ENCODE peak calls at places on chromosomes 5 and 9, in seven cellular contexts. One of them, this sample, is unnamed.
A peak's percentile ranks its signal among the peaks of the same experiment; 100 is the strongest.

GRCh38 chr9:117555964-117556629 is 141.2 kb upstream of the ASTN2 start:
- DNase-seq in stimulated activated naive CD8-positive, alpha-beta T cell treated with anti-CD3 and anti-CD28 coated beads, Interleukin-15, Interleukin-2, amounts not matched to agents 100 U/mL and 50 U/mL, for 24 hours: peak; percentile 48
- DNase-seq in A673: peak; percentile 73
- DNase-seq in astrocyte: no peak
- DNase-seq in NAMALWA: peak; percentile 70
- DNase-seq in effector memory CD8-positive, alpha-beta T cell: no peak
- DNase-seq in stimulated activated CD8-positive, alpha-beta memory T cell treated with anti-CD3 and anti-CD28 coated beads, Interleukin-4, amount 100 ng/mL, for 4 hours: no peak
- DNase-seq in this sample: peak; percentile 61

GRCh38 chr9:121797056-121797455 is 145.6 kb downstream of the DAB2IP start:
- DNase-seq in A673: no peak
- DNase-seq in astrocyte: no peak
- DNase-seq in NAMALWA: no peak
- DNase-seq in effector memory CD8-positive, alpha-beta T cell: no peak
- DNase-seq in stimulated activated naive CD8-positive, alpha-beta T cell treated with anti-CD3 and anti-CD28 coated beads, Interleukin-15, Interleukin-2, amounts not matched to agents 100 U/mL and 50 U/mL, for 24 hours: no peak
- DNase-seq in stimulated activated CD8-positive, alpha-beta memory T cell treated with anti-CD3 and anti-CD28 coated beads, Interleukin-4, amount 100 ng/mL, for 4 hours: no peak
- DNase-seq in this sample: no peak

GRCh38 chr5:81794246-81794645 is 43.3 kb upstream of the SSBP2 start:
- DNase-seq in stimulated activated CD8-positive, alpha-beta memory T cell treated with anti-CD3 and anti-CD28 coated beads, Interleukin-4, amount 100 ng/mL, for 4 hours: no peak
- DNase-seq in stimulated activated naive CD8-positive, alpha-beta T cell treated with anti-CD3 and anti-CD28 coated beads, Interleukin-15, Interleukin-2, amounts not matched to agents 100 U/mL and 50 U/mL, for 24 hours: no peak
- DNase-seq in NAMALWA: no peak
- DNase-seq in A673: no peak
- DNase-seq in astrocyte: no peak
- DNase-seq in effector memory CD8-positive, alpha-beta T cell: no peak
- DNase-seq in this sample: no peak

GRCh38 chr5:30620481-30621085 is 572.9 kb upstream of the CDH6 start:
- DNase-seq in stimulated activated naive CD8-positive, alpha-beta T cell treated with anti-CD3 and anti-CD28 coated beads, Interleukin-15, Interleukin-2, amounts not matched to agents 100 U/mL and 50 U/mL, for 24 hours: no peak
- DNase-seq in astrocyte: no peak
- DNase-seq in A673: no peak
- DNase-seq in NAMALWA: no peak
- DNase-seq in stimulated activated CD8-positive, alpha-beta memory T cell treated with anti-CD3 and anti-CD28 coated beads, Interleukin-4, amount 100 ng/mL, for 4 hours: no peak
- DNase-seq in effector memory CD8-positive, alpha-beta T cell: no peak
- DNase-seq in this sample: no peak

GRCh38 chr9:133614678-133615077 is 5.5 kb upstream of the FAM163B start:
- DNase-seq in stimulated activated CD8-positive, alpha-beta memory T cell treated with anti-CD3 and anti-CD28 coated beads, Interleukin-4, amount 100 ng/mL, for 4 hours: no peak
- DNase-seq in astrocyte: no peak
- DNase-seq in stimulated activated naive CD8-positive, alpha-beta T cell treated with anti-CD3 and anti-CD28 coated beads, Interleukin-15, Interleukin-2, amounts not matched to agents 100 U/mL and 50 U/mL, for 24 hours: no peak
- DNase-seq in NAMALWA: no peak
- DNase-seq in A673: no peak
- DNase-seq in effector memory CD8-positive, alpha-beta T cell: no peak
- DNase-seq in this sample: no peak

GRCh38 chr9:137720571-137721110 is 101.8 kb downstream of the EHMT1 start:
- DNase-seq in effector memory CD8-positive, alpha-beta T cell: no peak
- DNase-seq in stimulated activated CD8-positive, alpha-beta memory T cell treated with anti-CD3 and anti-CD28 coated beads, Interleukin-4, amount 100 ng/mL, for 4 hours: no peak
- DNase-seq in NAMALWA: peak; percentile 19
- DNase-seq in astrocyte: no peak
- DNase-seq in A673: no peak
- DNase-seq in stimulated activated naive CD8-positive, alpha-beta T cell treated with anti-CD3 and anti-CD28 coated beads, Interleukin-15, Interleukin-2, amounts not matched to agents 100 U/mL and 50 U/mL, for 24 hours: no peak
- DNase-seq in this sample: no peak

GRCh38 chr5:80069251-80069650 is 34.1 kb downstream of the THBS4 start:
- DNase-seq in effector memory CD8-positive, alpha-beta T cell: no peak
- DNase-seq in astrocyte: no peak
- DNase-seq in A673: peak; percentile 51
- DNase-seq in stimulated activated naive CD8-positive, alpha-beta T cell treated with anti-CD3 and anti-CD28 coated beads, Interleukin-15, Interleukin-2, amounts not matched to agents 100 U/mL and 50 U/mL, for 24 hours: no peak
- DNase-seq in NAMALWA: no peak
- DNase-seq in stimulated activated CD8-positive, alpha-beta memory T cell treated with anti-CD3 and anti-CD28 coated beads, Interleukin-4, amount 100 ng/mL, for 4 hours: no peak
- DNase-seq in this sample: no peak

GRCh38 chr9:133473743-133474142 is 5.2 kb downstream of the SLC2A6 start:
- DNase-seq in A673: no peak
- DNase-seq in stimulated activated naive CD8-positive, alpha-beta T cell treated with anti-CD3 and anti-CD28 coated beads, Interleukin-15, Interleukin-2, amounts not matched to agents 100 U/mL and 50 U/mL, for 24 hours: no peak
- DNase-seq in effector memory CD8-positive, alpha-beta T cell: no peak
- DNase-seq in stimulated activated CD8-positive, alpha-beta memory T cell treated with anti-CD3 and anti-CD28 coated beads, Interleukin-4, amount 100 ng/mL, for 4 hours: no peak
- DNase-seq in astrocyte: no peak
- DNase-seq in NAMALWA: no peak
- DNase-seq in this sample: no peak

GRCh38 chr5:110077147-110077546 is 387.4 kb downstream of the MAN2A1 start:
- DNase-seq in A673: no peak
- DNase-seq in astrocyte: no peak
- DNase-seq in stimulated activated naive CD8-positive, alpha-beta T cell treated with anti-CD3 and anti-CD28 coated beads, Interleukin-15, Interleukin-2, amounts not matched to agents 100 U/mL and 50 U/mL, for 24 hours: no peak
- DNase-seq in NAMALWA: no peak
- DNase-seq in effector memory CD8-positive, alpha-beta T cell: no peak
- DNase-seq in stimulated activated CD8-positive, alpha-beta memory T cell treated with anti-CD3 and anti-CD28 coated beads, Interleukin-4, amount 100 ng/mL, for 4 hours: no peak
- DNase-seq in this sample: no peak

GRCh38 chr5:151036556-151036955 is 16.2 kb downstream of the GPX3 start:
- DNase-seq in astrocyte: no peak
- DNase-seq in stimulated activated CD8-positive, alpha-beta memory T cell treated with anti-CD3 and anti-CD28 coated beads, Interleukin-4, amount 100 ng/mL, for 4 hours: no peak
- DNase-seq in stimulated activated naive CD8-positive, alpha-beta T cell treated with anti-CD3 and anti-CD28 coated beads, Interleukin-15, Interleukin-2, amounts not matched to agents 100 U/mL and 50 U/mL, for 24 hours: no peak
- DNase-seq in A673: no peak
- DNase-seq in effector memory CD8-positive, alpha-beta T cell: no peak
- DNase-seq in NAMALWA: no peak
- DNase-seq in this sample: no peak

GRCh38 chr9:135905380-135906282 is 1.7 kb downstream of the CAMSAP1 start:
- DNase-seq in effector memory CD8-positive, alpha-beta T cell: no peak
- DNase-seq in astrocyte: no peak
- DNase-seq in A673: no peak
- DNase-seq in NAMALWA: no peak
- DNase-seq in stimulated activated naive CD8-positive, alpha-beta T cell treated with anti-CD3 and anti-CD28 coated beads, Interleukin-15, Interleukin-2, amounts not matched to agents 100 U/mL and 50 U/mL, for 24 hours: peak; percentile 53
- DNase-seq in stimulated activated CD8-positive, alpha-beta memory T cell treated with anti-CD3 and anti-CD28 coated beads, Interleukin-4, amount 100 ng/mL, for 4 hours: peak; percentile 38
- DNase-seq in this sample: no peak

GRCh38 chr9:124291801-124292396 is 34.1 kb downstream of the NEK6 start:
- DNase-seq in astrocyte: no peak
- DNase-seq in NAMALWA: peak; percentile 23
- DNase-seq in stimulated activated naive CD8-positive, alpha-beta T cell treated with anti-CD3 and anti-CD28 coated beads, Interleukin-15, Interleukin-2, amounts not matched to agents 100 U/mL and 50 U/mL, for 24 hours: peak; percentile 82
- DNase-seq in stimulated activated CD8-positive, alpha-beta memory T cell treated with anti-CD3 and anti-CD28 coated beads, Interleukin-4, amount 100 ng/mL, for 4 hours: peak; percentile 4
- DNase-seq in A673: peak; percentile 83
- DNase-seq in effector memory CD8-positive, alpha-beta T cell: no peak
- DNase-seq in this sample: peak; percentile 87

GRCh38 chr5:132813599-132814440 is 718 bp downstream of the SOWAHA start:
- DNase-seq in NAMALWA: no peak
- DNase-seq in stimulated activated naive CD8-positive, alpha-beta T cell treated with anti-CD3 and anti-CD28 coated beads, Interleukin-15, Interleukin-2, amounts not matched to agents 100 U/mL and 50 U/mL, for 24 hours: no peak
- DNase-seq in effector memory CD8-positive, alpha-beta T cell: peak; percentile 23
- DNase-seq in astrocyte: no peak
- DNase-seq in A673: peak; percentile 40
- DNase-seq in stimulated activated CD8-positive, alpha-beta memory T cell treated with anti-CD3 and anti-CD28 coated beads, Interleukin-4, amount 100 ng/mL, for 4 hours: no peak
- DNase-seq in this sample: no peak

GRCh38 chr5:74127377-74128338 is 501.7 kb downstream of the ARHGEF28 start:
- DNase-seq in effector memory CD8-positive, alpha-beta T cell: no peak
- DNase-seq in astrocyte: peak; percentile 8
- DNase-seq in NAMALWA: no peak
- DNase-seq in A673: no peak
- DNase-seq in stimulated activated naive CD8-positive, alpha-beta T cell treated with anti-CD3 and anti-CD28 coated beads, Interleukin-15, Interleukin-2, amounts not matched to agents 100 U/mL and 50 U/mL, for 24 hours: no peak
- DNase-seq in stimulated activated CD8-positive, alpha-beta memory T cell treated with anti-CD3 and anti-CD28 coated beads, Interleukin-4, amount 100 ng/mL, for 4 hours: no peak
- DNase-seq in this sample: no peak

GRCh38 chr5:122192883-122193496 is 63.6 kb downstream of the ZNF474 start:
- DNase-seq in stimulated activated naive CD8-positive, alpha-beta T cell treated with anti-CD3 and anti-CD28 coated beads, Interleukin-15, Interleukin-2, amounts not matched to agents 100 U/mL and 50 U/mL, for 24 hours: no peak
- DNase-seq in effector memory CD8-positive, alpha-beta T cell: no peak
- DNase-seq in astrocyte: peak; percentile 46
- DNase-seq in A673: peak; percentile 75
- DNase-seq in stimulated activated CD8-positive, alpha-beta memory T cell treated with anti-CD3 and anti-CD28 coated beads, Interleukin-4, amount 100 ng/mL, for 4 hours: no peak
- DNase-seq in NAMALWA: peak; percentile 80
- DNase-seq in this sample: peak; percentile 76

GRCh38 chr9:4538621-4539020 is 48.4 kb downstream of the SLC1A1 start:
- DNase-seq in effector memory CD8-positive, alpha-beta T cell: no peak
- DNase-seq in stimulated activated CD8-positive, alpha-beta memory T cell treated with anti-CD3 and anti-CD28 coated beads, Interleukin-4, amount 100 ng/mL, for 4 hours: no peak
- DNase-seq in stimulated activated naive CD8-positive, alpha-beta T cell treated with anti-CD3 and anti-CD28 coated beads, Interleukin-15, Interleukin-2, amounts not matched to agents 100 U/mL and 50 U/mL, for 24 hours: no peak
- DNase-seq in astrocyte: no peak
- DNase-seq in A673: no peak
- DNase-seq in NAMALWA: no peak
- DNase-seq in this sample: no peak

GRCh38 chr5:171639966-171640365 is 145.7 kb upstream of the SMIM23 start:
- DNase-seq in stimulated activated CD8-positive, alpha-beta memory T cell treated with anti-CD3 and anti-CD28 coated beads, Interleukin-4, amount 100 ng/mL, for 4 hours: no peak
- DNase-seq in astrocyte: peak; percentile 18
- DNase-seq in NAMALWA: no peak
- DNase-seq in A673: no peak
- DNase-seq in stimulated activated naive CD8-positive, alpha-beta T cell treated with anti-CD3 and anti-CD28 coated beads, Interleukin-15, Interleukin-2, amounts not matched to agents 100 U/mL and 50 U/mL, for 24 hours: no peak
- DNase-seq in effector memory CD8-positive, alpha-beta T cell: no peak
- DNase-seq in this sample: no peak

GRCh38 chr5:891837-892389 is 688 bp downstream of the BRD9 start:
- DNase-seq in NAMALWA: peak; percentile 46
- DNase-seq in astrocyte: no peak
- DNase-seq in A673: peak; percentile 10
- DNase-seq in stimulated activated naive CD8-positive, alpha-beta T cell treated with anti-CD3 and anti-CD28 coated beads, Interleukin-15, Interleukin-2, amounts not matched to agents 100 U/mL and 50 U/mL, for 24 hours: no peak
- DNase-seq in stimulated activated CD8-positive, alpha-beta memory T cell treated with anti-CD3 and anti-CD28 coated beads, Interleukin-4, amount 100 ng/mL, for 4 hours: no peak
- DNase-seq in effector memory CD8-positive, alpha-beta T cell: no peak
- DNase-seq in this sample: peak; percentile 43

GRCh38 chr9:129875687-129876395 is 40.6 kb downstream of the USP20 start:
- DNase-seq in NAMALWA: no peak
- DNase-seq in stimulated activated naive CD8-positive, alpha-beta T cell treated with anti-CD3 and anti-CD28 coated beads, Interleukin-15, Interleukin-2, amounts not matched to agents 100 U/mL and 50 U/mL, for 24 hours: no peak
- DNase-seq in astrocyte: no peak
- DNase-seq in A673: no peak
- DNase-seq in effector memory CD8-positive, alpha-beta T cell: no peak
- DNase-seq in stimulated activated CD8-positive, alpha-beta memory T cell treated with anti-CD3 and anti-CD28 coated beads, Interleukin-4, amount 100 ng/mL, for 4 hours: no peak
- DNase-seq in this sample: no peak

GRCh38 chr5:177350776-177351391 is 584 bp downstream of the LMAN2 start:
- DNase-seq in NAMALWA: no peak
- DNase-seq in stimulated activated naive CD8-positive, alpha-beta T cell treated with anti-CD3 and anti-CD28 coated beads, Interleukin-15, Interleukin-2, amounts not matched to agents 100 U/mL and 50 U/mL, for 24 hours: no peak
- DNase-seq in A673: no peak
- DNase-seq in astrocyte: no peak
- DNase-seq in stimulated activated CD8-positive, alpha-beta memory T cell treated with anti-CD3 and anti-CD28 coated beads, Interleukin-4, amount 100 ng/mL, for 4 hours: no peak
- DNase-seq in effector memory CD8-positive, alpha-beta T cell: no peak
- DNase-seq in this sample: no peak

GRCh38 chr5:179762781-179763176 is 30.2 kb downstream of the MAML1 start:
- DNase-seq in effector memory CD8-positive, alpha-beta T cell: no peak
- DNase-seq in stimulated activated CD8-positive, alpha-beta memory T cell treated with anti-CD3 and anti-CD28 coated beads, Interleukin-4, amount 100 ng/mL, for 4 hours: no peak
- DNase-seq in NAMALWA: no peak
- DNase-seq in astrocyte: peak; percentile 51
- DNase-seq in stimulated activated naive CD8-positive, alpha-beta T cell treated with anti-CD3 and anti-CD28 coated beads, Interleukin-15, Interleukin-2, amounts not matched to agents 100 U/mL and 50 U/mL, for 24 hours: no peak
- DNase-seq in A673: peak; percentile 32
- DNase-seq in this sample: no peak

GRCh38 chr5:172886974-172887491 is 53.0 kb downstream of the ERGIC1 start:
- DNase-seq in effector memory CD8-positive, alpha-beta T cell: no peak
- DNase-seq in A673: no peak
- DNase-seq in NAMALWA: no peak
- DNase-seq in stimulated activated CD8-positive, alpha-beta memory T cell treated with anti-CD3 and anti-CD28 coated beads, Interleukin-4, amount 100 ng/mL, for 4 hours: no peak
- DNase-seq in stimulated activated naive CD8-positive, alpha-beta T cell treated with anti-CD3 and anti-CD28 coated beads, Interleukin-15, Interleukin-2, amounts not matched to agents 100 U/mL and 50 U/mL, for 24 hours: no peak
- DNase-seq in astrocyte: peak; percentile 51
- DNase-seq in this sample: no peak

GRCh38 chr5:160831801-160832200 is 20.2 kb downstream of the ATP10B start:
- DNase-seq in stimulated activated naive CD8-positive, alpha-beta T cell treated with anti-CD3 and anti-CD28 coated beads, Interleukin-15, Interleukin-2, amounts not matched to agents 100 U/mL and 50 U/mL, for 24 hours: no peak
- DNase-seq in NAMALWA: no peak
- DNase-seq in stimulated activated CD8-positive, alpha-beta memory T cell treated with anti-CD3 and anti-CD28 coated beads, Interleukin-4, amount 100 ng/mL, for 4 hours: no peak
- DNase-seq in effector memory CD8-positive, alpha-beta T cell: no peak
- DNase-seq in astrocyte: no peak
- DNase-seq in A673: no peak
- DNase-seq in this sample: no peak

GRCh38 chr5:83522431-83522830 is 50.9 kb downstream of the VCAN start:
- DNase-seq in NAMALWA: no peak
- DNase-seq in stimulated activated CD8-positive, alpha-beta memory T cell treated with anti-CD3 and anti-CD28 coated beads, Interleukin-4, amount 100 ng/mL, for 4 hours: no peak
- DNase-seq in stimulated activated naive CD8-positive, alpha-beta T cell treated with anti-CD3 and anti-CD28 coated beads, Interleukin-15, Interleukin-2, amounts not matched to agents 100 U/mL and 50 U/mL, for 24 hours: no peak
- DNase-seq in effector memory CD8-positive, alpha-beta T cell: no peak
- DNase-seq in A673: no peak
- DNase-seq in astrocyte: no peak
- DNase-seq in this sample: no peak

GRCh38 chr5:1551426-1551825 is 27.7 kb upstream of the LPCAT1 start:
- DNase-seq in A673: no peak
- DNase-seq in stimulated activated CD8-positive, alpha-beta memory T cell treated with anti-CD3 and anti-CD28 coated beads, Interleukin-4, amount 100 ng/mL, for 4 hours: no peak
- DNase-seq in stimulated activated naive CD8-positive, alpha-beta T cell treated with anti-CD3 and anti-CD28 coated beads, Interleukin-15, Interleukin-2, amounts not matched to agents 100 U/mL and 50 U/mL, for 24 hours: no peak
- DNase-seq in NAMALWA: no peak
- DNase-seq in astrocyte: no peak
- DNase-seq in effector memory CD8-positive, alpha-beta T cell: no peak
- DNase-seq in this sample: no peak

GRCh38 chr9:27355166-27355565 is 58.2 kb upstream of the EQTN start:
- DNase-seq in effector memory CD8-positive, alpha-beta T cell: no peak
- DNase-seq in astrocyte: no peak
- DNase-seq in NAMALWA: no peak
- DNase-seq in A673: no peak
- DNase-seq in stimulated activated naive CD8-positive, alpha-beta T cell treated with anti-CD3 and anti-CD28 coated beads, Interleukin-15, Interleukin-2, amounts not matched to agents 100 U/mL and 50 U/mL, for 24 hours: no peak
- DNase-seq in stimulated activated CD8-positive, alpha-beta memory T cell treated with anti-CD3 and anti-CD28 coated beads, Interleukin-4, amount 100 ng/mL, for 4 hours: no peak
- DNase-seq in this sample: no peak

GRCh38 chr5:176847726-176848290 is 37.4 kb downstream of the UNC5A start:
- DNase-seq in A673: no peak
- DNase-seq in astrocyte: no peak
- DNase-seq in stimulated activated naive CD8-positive, alpha-beta T cell treated with anti-CD3 and anti-CD28 coated beads, Interleukin-15, Interleukin-2, amounts not matched to agents 100 U/mL and 50 U/mL, for 24 hours: no peak
- DNase-seq in stimulated activated CD8-positive, alpha-beta memory T cell treated with anti-CD3 and anti-CD28 coated beads, Interleukin-4, amount 100 ng/mL, for 4 hours: no peak
- DNase-seq in NAMALWA: no peak
- DNase-seq in effector memory CD8-positive, alpha-beta T cell: no peak
- DNase-seq in this sample: no peak

GRCh38 chr5:40367260-40367659 is 312.5 kb upstream of the PTGER4 start:
- DNase-seq in A673: peak; percentile 44
- DNase-seq in astrocyte: no peak
- DNase-seq in NAMALWA: peak; percentile 27
- DNase-seq in stimulated activated naive CD8-positive, alpha-beta T cell treated with anti-CD3 and anti-CD28 coated beads, Interleukin-15, Interleukin-2, amounts not matched to agents 100 U/mL and 50 U/mL, for 24 hours: no peak
- DNase-seq in stimulated activated CD8-positive, alpha-beta memory T cell treated with anti-CD3 and anti-CD28 coated beads, Interleukin-4, amount 100 ng/mL, for 4 hours: no peak
- DNase-seq in effector memory CD8-positive, alpha-beta T cell: no peak
- DNase-seq in this sample: no peak

GRCh38 chr9:38064842-38065368 is 4.1 kb downstream of the SHB start:
- DNase-seq in A673: no peak
- DNase-seq in stimulated activated naive CD8-positive, alpha-beta T cell treated with anti-CD3 and anti-CD28 coated beads, Interleukin-15, Interleukin-2, amounts not matched to agents 100 U/mL and 50 U/mL, for 24 hours: no peak
- DNase-seq in NAMALWA: no peak
- DNase-seq in effector memory CD8-positive, alpha-beta T cell: no peak
- DNase-seq in astrocyte: no peak
- DNase-seq in stimulated activated CD8-positive, alpha-beta memory T cell treated with anti-CD3 and anti-CD28 coated beads, Interleukin-4, amount 100 ng/mL, for 4 hours: no peak
- DNase-seq in this sample: no peak

GRCh38 chr5:173808079-173808808 is 79.9 kb upstream of the CPEB4 start:
- DNase-seq in astrocyte: no peak
- DNase-seq in effector memory CD8-positive, alpha-beta T cell: no peak
- DNase-seq in A673: no peak
- DNase-seq in NAMALWA: no peak
- DNase-seq in stimulated activated naive CD8-positive, alpha-beta T cell treated with anti-CD3 and anti-CD28 coated beads, Interleukin-15, Interleukin-2, amounts not matched to agents 100 U/mL and 50 U/mL, for 24 hours: no peak
- DNase-seq in stimulated activated CD8-positive, alpha-beta memory T cell treated with anti-CD3 and anti-CD28 coated beads, Interleukin-4, amount 100 ng/mL, for 4 hours: no peak
- DNase-seq in this sample: no peak

GRCh38 chr9:94909965-94910730 is 183.6 kb downstream of the AOPEP start:
- DNase-seq in stimulated activated naive CD8-positive, alpha-beta T cell treated with anti-CD3 and anti-CD28 coated beads, Interleukin-15, Interleukin-2, amounts not matched to agents 100 U/mL and 50 U/mL, for 24 hours: no peak
- DNase-seq in A673: no peak
- DNase-seq in NAMALWA: no peak
- DNase-seq in stimulated activated CD8-positive, alpha-beta memory T cell treated with anti-CD3 and anti-CD28 coated beads, Interleukin-4, amount 100 ng/mL, for 4 hours: no peak
- DNase-seq in astrocyte: no peak
- DNase-seq in effector memory CD8-positive, alpha-beta T cell: no peak
- DNase-seq in this sample: no peak

GRCh38 chr5:172110921-172111873 is 76.8 kb downstream of the STK10 start:
- DNase-seq in NAMALWA: peak; percentile 93
- DNase-seq in A673: no peak
- DNase-seq in effector memory CD8-positive, alpha-beta T cell: peak; percentile 65
- DNase-seq in stimulated activated naive CD8-positive, alpha-beta T cell treated with anti-CD3 and anti-CD28 coated beads, Interleukin-15, Interleukin-2, amounts not matched to agents 100 U/mL and 50 U/mL, for 24 hours: peak; percentile 89
- DNase-seq in astrocyte: peak; percentile 52
- DNase-seq in stimulated activated CD8-positive, alpha-beta memory T cell treated with anti-CD3 and anti-CD28 coated beads, Interleukin-4, amount 100 ng/mL, for 4 hours: peak; percentile 37
- DNase-seq in this sample: peak; percentile 98

GRCh38 chr5:161600156-161600555 is 53.6 kb upstream of the GABRB2 start:
- DNase-seq in stimulated activated naive CD8-positive, alpha-beta T cell treated with anti-CD3 and anti-CD28 coated beads, Interleukin-15, Interleukin-2, amounts not matched to agents 100 U/mL and 50 U/mL, for 24 hours: no peak
- DNase-seq in effector memory CD8-positive, alpha-beta T cell: no peak
- DNase-seq in astrocyte: no peak
- DNase-seq in A673: no peak
- DNase-seq in stimulated activated CD8-positive, alpha-beta memory T cell treated with anti-CD3 and anti-CD28 coated beads, Interleukin-4, amount 100 ng/mL, for 4 hours: no peak
- DNase-seq in NAMALWA: no peak
- DNase-seq in this sample: no peak

GRCh38 chr5:78537821-78538220 is 110.8 kb downstream of the LHFPL2 start:
- DNase-seq in effector memory CD8-positive, alpha-beta T cell: no peak
- DNase-seq in stimulated activated naive CD8-positive, alpha-beta T cell treated with anti-CD3 and anti-CD28 coated beads, Interleukin-15, Interleukin-2, amounts not matched to agents 100 U/mL and 50 U/mL, for 24 hours: no peak
- DNase-seq in A673: peak; percentile 39
- DNase-seq in stimulated activated CD8-positive, alpha-beta memory T cell treated with anti-CD3 and anti-CD28 coated beads, Interleukin-4, amount 100 ng/mL, for 4 hours: no peak
- DNase-seq in astrocyte: peak; percentile 54
- DNase-seq in NAMALWA: peak; percentile 32
- DNase-seq in this sample: peak; percentile 53

GRCh38 chr5:172097356-172097755 is 90.7 kb downstream of the STK10 start:
- DNase-seq in stimulated activated CD8-positive, alpha-beta memory T cell treated with anti-CD3 and anti-CD28 coated beads, Interleukin-4, amount 100 ng/mL, for 4 hours: no peak
- DNase-seq in A673: no peak
- DNase-seq in stimulated activated naive CD8-positive, alpha-beta T cell treated with anti-CD3 and anti-CD28 coated beads, Interleukin-15, Interleukin-2, amounts not matched to agents 100 U/mL and 50 U/mL, for 24 hours: no peak
- DNase-seq in NAMALWA: no peak
- DNase-seq in astrocyte: no peak
- DNase-seq in effector memory CD8-positive, alpha-beta T cell: no peak
- DNase-seq in this sample: no peak

GRCh38 chr5:175842947-175843793 is 28.2 kb upstream of the CPLX2 start:
- DNase-seq in stimulated activated naive CD8-positive, alpha-beta T cell treated with anti-CD3 and anti-CD28 coated beads, Interleukin-15, Interleukin-2, amounts not matched to agents 100 U/mL and 50 U/mL, for 24 hours: no peak
- DNase-seq in effector memory CD8-positive, alpha-beta T cell: no peak
- DNase-seq in stimulated activated CD8-positive, alpha-beta memory T cell treated with anti-CD3 and anti-CD28 coated beads, Interleukin-4, amount 100 ng/mL, for 4 hours: no peak
- DNase-seq in NAMALWA: no peak
- DNase-seq in A673: no peak
- DNase-seq in astrocyte: peak; percentile 65
- DNase-seq in this sample: no peak

This sample was measured in KBM-7.